ENCODE peak calls at places on chromosomes 7 and 10, in seven cellular contexts. One of them, this sample, is unnamed.

GRCh38 chr7:69237541-69237940 is 360.7 kb upstream of the AUTS2 start:
- DNase-seq in lung: no peak
- DNase-seq in NCI-H1694 treated with DMSO at 0.1 percent for 48 hours: no peak
- DNase-seq in AG09319: no peak
- DNase-seq in H54: no peak
- DNase-seq in neuronal stem cell: no peak
- DNase-seq in NCI-H2107: no peak
- DNase-seq in this sample: no peak

GRCh38 chr10:66291133-66291532 is 634.7 kb upstream of the LRRTM3 start:
- DNase-seq in lung: no peak
- DNase-seq in NCI-H1694 treated with DMSO at 0.1 percent for 48 hours: no peak
- DNase-seq in AG09319: no peak
- DNase-seq in H54: no peak
- DNase-seq in neuronal stem cell: no peak
- DNase-seq in NCI-H2107: no peak
- DNase-seq in this sample: no peak

GRCh38 chr10:78332013-78332412 is 298.4 kb downstream of the RPS24 start:
- DNase-seq in lung: no peak
- DNase-seq in NCI-H1694 treated with DMSO at 0.1 percent for 48 hours: no peak
- DNase-seq in AG09319: no peak
- DNase-seq in H54: no peak
- DNase-seq in neuronal stem cell: no peak
- DNase-seq in NCI-H2107: no peak
- DNase-seq in this sample: peak

GRCh38 chr10:133396035-133396624 is 2.2 kb downstream of the MTG1 start:
- DNase-seq in lung: no peak
- DNase-seq in NCI-H1694 treated with DMSO at 0.1 percent for 48 hours: no peak
- DNase-seq in AG09319: no peak
- DNase-seq in H54: no peak
- DNase-seq in neuronal stem cell: no peak
- DNase-seq in NCI-H2107: no peak
- DNase-seq in this sample: no peak

GRCh38 chr7:150731916-150732315 is 5.3 kb upstream of the GIMAP5 start:
- DNase-seq in lung: no peak
- DNase-seq in NCI-H1694 treated with DMSO at 0.1 percent for 48 hours: no peak
- DNase-seq in AG09319: no peak
- DNase-seq in H54: no peak
- DNase-seq in neuronal stem cell: no peak
- DNase-seq in NCI-H2107: no peak
- DNase-seq in this sample: no peak

GRCh38 chr7:74032191-74032490 is 4.2 kb downstream of the ELN start:
- DNase-seq in lung: peak
- DNase-seq in NCI-H1694 treated with DMSO at 0.1 percent for 48 hours: no peak
- DNase-seq in AG09319: peak
- DNase-seq in H54: peak
- DNase-seq in neuronal stem cell: no peak
- DNase-seq in NCI-H2107: no peak
- DNase-seq in this sample: peak

GRCh38 chr7:100247152-100247757 is 27.5 kb downstream of the PVRIG start:
- DNase-seq in lung: peak
- DNase-seq in NCI-H1694 treated with DMSO at 0.1 percent for 48 hours: peak
- DNase-seq in AG09319: peak
- DNase-seq in H54: peak
- DNase-seq in neuronal stem cell: no peak
- DNase-seq in NCI-H2107: peak
- DNase-seq in this sample: peak

GRCh38 chr10:4670737-4671136 is 155.3 kb upstream of the AKR1E2 start:
- DNase-seq in lung: no peak
- DNase-seq in NCI-H1694 treated with DMSO at 0.1 percent for 48 hours: no peak
- DNase-seq in AG09319: no peak
- DNase-seq in H54: no peak
- DNase-seq in neuronal stem cell: no peak
- DNase-seq in NCI-H2107: no peak
- DNase-seq in this sample: peak

GRCh38 chr7:56092789-56093531 is at the start of gene PHKG1:
- DNase-seq in lung: peak
- DNase-seq in NCI-H1694 treated with DMSO at 0.1 percent for 48 hours: peak
- DNase-seq in AG09319: peak
- DNase-seq in H54: peak
- DNase-seq in neuronal stem cell: no peak
- DNase-seq in NCI-H2107: peak
- DNase-seq in this sample: peak

GRCh38 chr10:91088300-91089140 is 131.9 kb upstream of the PCGF5 start:
- DNase-seq in lung: no peak
- DNase-seq in NCI-H1694 treated with DMSO at 0.1 percent for 48 hours: peak
- DNase-seq in AG09319: no peak
- DNase-seq in H54: no peak
- DNase-seq in neuronal stem cell: no peak
- DNase-seq in NCI-H2107: no peak
- DNase-seq in this sample: peak